ENCODE peak calls at places on chromosomes 6 and 20, in ten cellular contexts. E is PC-9, H is body of pancreas, Z is HCT116, G is GM23338, B is esophagus muscularis mucosa, J is heart left ventricle, P is fibroblast of lung, I is psoas muscle, R is uterus. W is an unnamed sample.

GRCh38 chr20:41694796-41695195 is 76.6 kb upstream of the CHD6 start:
- DNase-seq in R (no peak), Z (no peak), E (no peak), B (no peak), G (no peak), P (no peak), J (no peak), I (no peak), H (no peak), W (no peak)

GRCh38 chr6:83221886-83222479 is 28.8 kb downstream of the RWDD2A start:
- DNase-seq in B (no peak), R (no peak), J (no peak), P (peak), I (no peak), H (no peak), E (no peak), G (peak), Z (peak), W (no peak)

GRCh38 chr6:37985355-37985754 is 165.8 kb downstream of the ZFAND3 start:
- DNase-seq in J (no peak), B (no peak), R (no peak), Z (no peak), E (no peak), P (no peak), G (no peak), H (no peak), I (no peak), W (no peak)

GRCh38 chr6:102417368-102417767 is 1023.9 kb downstream of the GRIK2 start:
- DNase-seq in B (no peak), Z (no peak), E (no peak), I (no peak), J (no peak), G (no peak), P (no peak), R (no peak), H (no peak), W (no peak)

GRCh38 chr6:36099872-36100483 is 30.3 kb upstream of the MAPK13 start:
- DNase-seq in J (no peak), P (no peak), H (no peak), R (no peak), Z (no peak), E (no peak), G (no peak), B (no peak), I (no peak), W (no peak)

GRCh38 chr6:21393426-21394165 is 200.0 kb upstream of the SOX4 start:
- DNase-seq in P (no peak), I (no peak), G (no peak), B (no peak), E (no peak), Z (no peak), R (peak), H (no peak), J (no peak), W (no peak)

GRCh38 chr6:138296381-138296780 is 78.1 kb upstream of the PBOV1 start:
- DNase-seq in J (no peak), G (no peak), I (no peak), Z (no peak), P (no peak), E (no peak), B (peak), R (no peak), H (no peak), W (no peak)

GRCh38 chr6:128242765-128243403 is 277.5 kb downstream of the PTPRK start:
- DNase-seq in P (peak), J (no peak), R (no peak), B (no peak), I (no peak), Z (no peak), H (no peak), G (no peak), E (no peak), W (no peak)

GRCh38 chr6:139611327-139611958 is 237.0 kb upstream of the CITED2 start:
- DNase-seq in B (no peak), Z (no peak), R (no peak), I (no peak), J (no peak), H (no peak), G (peak), E (no peak), P (no peak), W (no peak)

GRCh38 chr20:41187668-41188067 is 50.3 kb downstream of the PLCG1 start:
- DNase-seq in E (no peak), G (no peak), P (no peak), H (no peak), B (no peak), J (no peak), R (no peak), Z (no peak), I (no peak), W (no peak)

GRCh38 chr6:11938285-11938890 is 73.7 kb upstream of the HIVEP1 start:
- DNase-seq in E (no peak), R (no peak), H (peak), P (no peak), Z (no peak), B (no peak), G (peak), I (no peak), J (no peak), W (no peak)

GRCh38 chr20:25286917-25287316 is 39.0 kb downstream of the PYGB start:
- DNase-seq in E (no peak), J (peak), R (peak), B (no peak), P (no peak), G (no peak), H (peak), I (no peak), Z (no peak), W (peak)

GRCh38 chr20:58619847-58620431 is 31.1 kb upstream of the STX16 start:
- DNase-seq in I (peak), P (no peak), R (no peak), Z (peak), E (no peak), G (peak), H (no peak), B (no peak), J (no peak), W (no peak)

GRCh38 chr20:20210327-20210726 is 157.6 kb upstream of the INSM1 start:
- DNase-seq in H (no peak), P (no peak), R (no peak), G (no peak), J (no peak), Z (no peak), I (no peak), E (no peak), B (no peak), W (no peak)

GRCh38 chr6:102942206-102942605 is 1548.7 kb downstream of the GRIK2 start:
- DNase-seq in G (no peak), H (no peak), R (no peak), Z (no peak), P (no peak), J (no peak), B (no peak), E (no peak), I (no peak), W (no peak)

GRCh38 chr6:85464260-85464644 is 14.4 kb downstream of the NT5E start:
- DNase-seq in R (peak), Z (peak), P (peak), E (peak), J (no peak), B (peak), I (no peak), G (no peak), H (no peak), W (no peak)

GRCh38 chr6:41644297-41644879 is 6.1 kb downstream of the MDFI start:
- DNase-seq in I (no peak), H (no peak), E (no peak), G (peak), P (no peak), R (no peak), B (no peak), J (no peak), Z (no peak), W (no peak)

GRCh38 chr6:52152692-52153091 is 33.5 kb upstream of the IL17A start:
- DNase-seq in J (no peak), G (peak), Z (no peak), P (no peak), I (no peak), E (no peak), H (no peak), R (no peak), B (peak), W (no peak)

GRCh38 chr20:38304845-38305447 is 990 bp downstream of the BPI start:
- DNase-seq in E (peak), I (peak), P (peak), R (no peak), H (peak), B (no peak), Z (peak), J (no peak), G (peak), W (no peak)

GRCh38 chr6:83038246-83038645 is 27.4 kb downstream of the UBE3D start:
- DNase-seq in G (no peak), H (no peak), Z (no peak), I (no peak), R (no peak), P (no peak), E (no peak), J (no peak), B (no peak), W (no peak)

GRCh38 chr6:52509281-52510212 is 67.3 kb downstream of the TRAM2 start:
- DNase-seq in B (no peak), E (no peak), P (no peak), Z (no peak), R (no peak), G (no peak), H (no peak), I (no peak), J (no peak), W (no peak)

GRCh38 chr6:122962196-122962595 is 33.8 kb upstream of the CLVS2 start:
- DNase-seq in J (no peak), Z (no peak), P (no peak), R (no peak), B (no peak), G (no peak), E (no peak), I (no peak), H (no peak), W (no peak)

GRCh38 chr6:122953766-122954165 is 42.3 kb upstream of the CLVS2 start:
- DNase-seq in B (no peak), E (no peak), J (no peak), P (no peak), R (no peak), I (no peak), Z (no peak), H (no peak), G (no peak), W (no peak)

GRCh38 chr6:122956376-122956775 is 39.7 kb upstream of the CLVS2 start:
- DNase-seq in P (no peak), B (no peak), R (no peak), J (no peak), H (no peak), G (peak), E (no peak), Z (no peak), I (no peak), W (no peak)
- TF ChIP-seq CTCF in P (no peak), B (no peak), R (no peak), J (no peak), H (no peak), G (peak), E (no peak), Z (no peak), I (no peak), W (no peak)

DNA sequence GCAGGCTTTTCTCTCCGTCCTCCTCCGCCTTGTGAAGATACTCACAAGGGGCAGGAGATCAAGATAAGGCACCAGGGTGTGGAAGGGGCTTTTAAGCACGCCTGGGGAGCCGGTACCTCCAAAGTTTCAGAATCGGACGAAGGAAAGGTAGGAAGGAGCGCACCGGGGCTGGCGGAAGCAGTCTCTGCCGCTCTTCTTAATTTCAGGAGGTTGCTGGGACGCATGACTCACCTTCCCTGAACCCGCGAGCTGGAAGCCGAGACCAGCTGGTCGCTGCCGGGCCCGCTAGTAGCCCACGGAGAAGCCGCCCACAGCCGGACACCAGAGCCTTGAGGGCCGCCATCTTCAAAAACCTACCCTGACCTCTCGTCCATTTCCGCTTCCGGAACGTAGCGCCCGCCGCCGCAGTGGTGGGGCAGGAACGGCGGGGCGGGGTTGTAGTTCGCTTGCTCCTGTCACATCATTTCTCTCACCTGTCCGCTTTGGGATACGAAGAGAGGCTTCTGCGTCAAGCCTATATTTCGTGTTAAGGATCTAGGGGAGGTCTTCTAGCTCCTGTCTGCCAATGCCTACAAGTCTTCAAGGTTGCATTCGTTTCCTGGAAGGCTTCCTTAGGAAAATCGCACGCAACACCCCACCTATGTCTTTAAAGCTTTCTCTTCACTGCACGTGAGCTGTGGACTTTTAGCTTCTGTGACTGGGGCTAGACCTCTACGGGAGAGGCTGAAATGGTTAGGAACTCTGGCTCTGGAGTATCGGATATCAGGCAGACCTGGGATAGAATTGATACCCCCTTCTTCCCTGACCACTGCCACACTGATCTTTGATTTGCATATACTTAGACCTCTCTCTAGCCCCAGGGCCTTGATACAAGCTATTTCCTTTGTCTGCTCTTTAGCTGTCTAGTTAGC is at the start of gene MRPS18A:
- DNase-seq in J (peak), Z (peak), P (peak), I (peak), B (peak), R (peak), H (peak), G (peak), E (peak), W (peak)
- H3K27ac ChIP-seq in J (peak), Z (peak), P (peak), I (peak), B (peak), R (peak), H (peak), G (peak), E (peak), W (peak)

GRCh38 chr20:45459606-45460005 is 9.9 kb upstream of the WFDC2 start:
- DNase-seq in Z (no peak), G (no peak), H (no peak), J (no peak), I (no peak), B (no peak), E (no peak), P (no peak), R (no peak), W (no peak)
- TF ChIP-seq CTCF in Z (peak), G (no peak), H (no peak), J (no peak), I (no peak), B (no peak), E (peak), P (peak), R (no peak), W (no peak)

DNA sequence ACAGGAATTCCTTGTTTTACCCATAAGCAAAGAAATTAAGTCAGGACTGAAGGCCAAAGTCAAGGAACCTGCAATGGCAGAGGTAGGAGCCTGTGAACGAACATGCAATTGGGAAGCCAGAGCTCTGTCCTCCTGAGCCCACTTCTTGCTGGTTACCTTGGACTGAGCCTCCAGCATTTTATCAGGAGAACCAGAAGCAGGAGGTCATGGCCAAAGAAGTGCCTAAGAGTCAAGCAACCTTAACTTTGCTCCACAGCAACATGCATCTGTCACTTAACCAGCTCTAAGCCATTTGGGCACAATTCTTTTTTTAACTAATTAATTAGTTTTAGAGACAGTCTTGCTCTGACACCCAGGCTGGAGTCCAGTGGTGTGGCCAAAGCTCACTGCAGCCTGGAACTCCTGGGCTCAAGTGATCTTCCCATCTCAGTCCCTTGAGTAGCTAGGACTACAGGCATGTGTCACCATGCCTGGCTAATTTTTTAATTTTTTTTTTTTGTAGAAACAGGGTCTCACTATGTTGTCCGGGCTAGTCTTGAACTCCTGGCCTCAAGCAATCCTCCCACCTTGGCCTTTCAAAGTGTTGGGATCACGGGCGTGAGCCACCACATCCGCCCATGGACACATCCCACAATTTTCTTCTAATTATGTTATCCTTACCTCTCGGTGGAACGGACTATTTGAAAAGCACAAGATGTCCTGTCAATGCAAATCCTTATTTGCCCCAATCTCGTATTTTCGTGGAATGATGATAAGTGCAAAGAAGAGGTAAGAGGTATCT is 334.2 kb downstream of the CD83 start:
- DNase-seq in R (no peak), G (no peak), E (no peak), H (no peak), I (no peak), B (no peak), P (no peak), Z (no peak), J (no peak), W (no peak)
- H3K27ac ChIP-seq in R (no peak), G (no peak), E (no peak), H (no peak), I (no peak), B (no peak), P (no peak), Z (no peak), J (no peak), W (no peak)

DNA sequence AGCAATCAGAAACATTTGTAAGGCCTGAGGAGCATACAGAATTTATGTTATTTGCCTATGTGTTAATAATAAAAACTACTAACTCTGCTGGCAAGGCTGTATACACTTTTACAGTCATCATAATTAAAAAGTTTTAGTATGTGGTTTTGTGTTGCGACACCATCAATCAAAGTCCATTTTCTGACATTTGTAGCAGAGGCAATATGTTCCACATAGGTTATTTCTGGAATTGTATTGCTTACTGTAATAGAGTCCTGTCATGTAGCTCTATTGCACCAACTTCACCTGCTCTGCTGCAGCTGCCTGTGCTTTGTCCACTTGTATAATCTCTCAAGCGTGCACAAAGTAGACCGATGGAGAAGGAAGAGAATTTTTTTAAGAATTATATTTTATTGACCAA is 501.8 kb downstream of the HACE1 start:
- DNase-seq in E (no peak), G (no peak), R (no peak), J (no peak), I (no peak), P (no peak), Z (no peak), B (no peak), H (no peak), W (no peak)
- TF ChIP-seq CTCF in E (no peak), G (no peak), R (no peak), J (no peak), I (no peak), P (no peak), Z (no peak), B (no peak), H (no peak), W (no peak)

GRCh38 chr20:45042978-45043377 is 57.9 kb downstream of the KCNS1 start:
- DNase-seq in H (no peak), Z (no peak), J (no peak), R (no peak), I (no peak), E (no peak), B (no peak), P (no peak), G (no peak), W (no peak)
- H3K27ac ChIP-seq in H (no peak), Z (no peak), J (no peak), R (no peak), I (no peak), E (no peak), B (no peak), P (no peak), G (no peak), W (no peak)

DNA sequence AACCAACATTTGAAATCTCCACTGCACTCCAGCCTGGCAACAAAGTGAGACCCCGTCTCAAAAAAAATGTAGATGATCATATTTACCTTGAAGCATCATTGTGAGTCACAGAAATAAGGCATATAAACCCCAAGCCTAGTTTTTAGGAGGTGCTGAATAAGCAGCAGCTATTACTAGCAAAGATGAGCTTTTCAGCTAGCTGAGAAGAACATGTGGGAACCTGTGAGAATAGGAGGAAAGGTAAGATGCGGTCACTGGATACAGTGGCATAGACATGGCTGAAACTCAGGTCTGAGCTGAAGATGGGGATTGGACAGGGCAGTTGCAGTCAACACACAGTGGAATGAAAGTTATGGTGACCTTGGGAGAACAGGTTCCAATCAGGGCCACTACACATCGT is 284.3 kb upstream of the IRAK1BP1 start:
- DNase-seq in R (no peak), H (no peak), P (no peak), B (no peak), I (no peak), Z (no peak), G (no peak), J (no peak), E (no peak), W (no peak)
- TF ChIP-seq CTCF in R (no peak), H (no peak), P (no peak), B (no peak), I (no peak), Z (no peak), G (no peak), J (no peak), E (no peak), W (no peak)

W was measured in ascending aorta.